ENCODE peak calls at places on chromosomes 6 and 20, in ten cellular contexts. X is fibroblast of pulmonary artery; P is kidney; Y is A549; A is fibroblast of lung; U is neural progenitor cell; G is fibroblast of villous mesenchyme; F is tibial nerve; M is GM12865; S is CD8-positive, alpha-beta T cell. V is an unnamed sample.

GRCh38 chr20:49951160-49951559 is 15.0 kb downstream of the RNF114 start:
- DNase-seq in X (peak), P (no peak), Y (no peak), A (peak), U (no peak), G (peak), F (no peak), M (no peak), S (no peak), V (no peak)

GRCh38 chr6:35425284-35425683 is 26.9 kb upstream of the FANCE start:
- DNase-seq in X (peak), P (no peak), Y (no peak), A (peak), U (peak), G (peak), F (no peak), M (no peak), S (no peak), V (no peak)

GRCh38 chr20:18524646-18525045 is 16.9 kb downstream of the SEC23B start:
- DNase-seq in X (peak), P (no peak), Y (peak), A (peak), U (no peak), G (peak), F (no peak), M (no peak), S (no peak), V (no peak)

GRCh38 chr6:47512872-47513271 is 35.3 kb downstream of the CD2AP start:
- DNase-seq in X (peak), P (no peak), Y (peak), A (no peak), U (no peak), G (no peak), F (no peak), M (no peak), S (no peak), V (no peak)

GRCh38 chr6:119390276-119390793 is 40.8 kb upstream of the MAN1A1 start:
- DNase-seq in X (peak), P (no peak), Y (no peak), A (peak), U (no peak), G (no peak), F (no peak), M (no peak), S (no peak), V (no peak)

GRCh38 chr20:33554914-33555420 is 65.1 kb downstream of the CBFA2T2 start:
- DNase-seq in X (peak), P (no peak), Y (peak), A (peak), U (peak), G (peak), F (no peak), M (peak), S (peak), V (no peak)

GRCh38 chr6:4350571-4351505 is 215.5 kb upstream of the ECI2 start:
- DNase-seq in X (peak), P (no peak), Y (no peak), A (peak), U (no peak), G (peak), F (no peak), M (no peak), S (no peak), V (no peak)

GRCh38 chr6:74166849-74167248 is 470.8 kb downstream of the CD109 start:
- DNase-seq in X (no peak), P (no peak), Y (no peak), A (peak), U (no peak), G (peak), F (no peak), M (no peak), S (no peak), V (no peak)

GRCh38 chr6:120671519-120671918 is 662.8 kb downstream of the TBC1D32 start:
- DNase-seq in X (no peak), P (no peak), Y (peak), A (no peak), U (peak), G (no peak), F (no peak), M (no peak), S (no peak), V (no peak)

GRCh38 chr6:110999634-111000270 is 17.9 kb downstream of the RPF2 start:
- DNase-seq in X (peak), P (no peak), Y (peak), A (peak), U (peak), G (peak), F (no peak), M (peak), S (no peak), V (no peak)

GRCh38 chr20:10414982-10415650 is 18.9 kb downstream of the MKKS start:
- DNase-seq in X (peak), P (no peak), Y (peak), A (peak), U (peak), G (peak), F (no peak), M (no peak), S (no peak), V (no peak)

GRCh38 chr6:146312606-146313005 is 231.0 kb upstream of the RAB32 start:
- DNase-seq in X (no peak), P (no peak), Y (no peak), A (no peak), U (no peak), G (no peak), F (no peak), M (no peak), S (no peak), V (no peak)

GRCh38 chr6:25186919-25187318 is 92.3 kb upstream of the CARMIL1 start:
- DNase-seq in X (no peak), P (no peak), Y (no peak), A (no peak), U (no peak), G (no peak), F (no peak), M (peak), S (no peak), V (no peak)

GRCh38 chr6:31737315-31738047 is 1.2 kb upstream of the CLIC1 start:
- DNase-seq in X (peak), P (peak), Y (peak), A (no peak), U (peak), G (no peak), F (no peak), M (peak), S (no peak), V (no peak)

GRCh38 chr6:153511896-153512496 is 380.9 kb upstream of the RGS17 start:
- DNase-seq in X (peak), P (no peak), Y (peak), A (peak), U (peak), G (peak), F (no peak), M (peak), S (no peak), V (no peak)

GRCh38 chr20:46348972-46349741 is 40.9 kb upstream of the CDH22 start:
- DNase-seq in X (peak), P (peak), Y (peak), A (no peak), U (peak), G (peak), F (peak), M (peak), S (peak), V (no peak)

GRCh38 chr6:27867051-27867940 is 44.9 kb downstream of the OR2B2 start:
- DNase-seq in X (peak), P (peak), Y (peak), A (peak), U (peak), G (peak), F (no peak), M (peak), S (peak), V (peak)

GRCh38 chr20:36658300-36658699 is 12.3 kb upstream of the SLA2 start:
- DNase-seq in X (no peak), P (no peak), Y (no peak), A (no peak), U (no peak), G (no peak), F (no peak), M (no peak), S (no peak), V (no peak)

GRCh38 chr6:28478518-28478917 is 35.2 kb upstream of the ZSCAN23 start:
- DNase-seq in X (no peak), P (no peak), Y (no peak), A (no peak), U (no peak), G (no peak), F (no peak), M (peak), S (no peak), V (no peak)

GRCh38 chr6:7282097-7282906 is 30.7 kb downstream of the SSR1 start:
- DNase-seq in X (no peak), P (no peak), Y (no peak), A (no peak), U (no peak), G (no peak), F (no peak), M (peak), S (no peak), V (no peak)

GRCh38 chr6:147060636-147061035 is 143.6 kb upstream of the STXBP5 start:
- DNase-seq in X (no peak), P (no peak), Y (no peak), A (no peak), U (no peak), G (no peak), F (no peak), M (no peak), S (no peak), V (no peak)

GRCh38 chr6:108730556-108731228 is 117.5 kb upstream of the ARMC2 start:
- DNase-seq in X (no peak), P (no peak), Y (no peak), A (no peak), U (peak), G (no peak), F (no peak), M (no peak), S (no peak), V (no peak)

GRCh38 chr20:38222923-38223742 is 37.4 kb downstream of the KIAA1755 start:
- DNase-seq in X (no peak), P (peak), Y (no peak), A (no peak), U (no peak), G (no peak), F (no peak), M (no peak), S (no peak), V (no peak)
- TF ChIP-seq CTCF in X (no peak), P (no peak), Y (no peak), A (no peak), U (no peak), G (no peak), F (no peak), M (no peak), S (no peak), V (peak)

DNA sequence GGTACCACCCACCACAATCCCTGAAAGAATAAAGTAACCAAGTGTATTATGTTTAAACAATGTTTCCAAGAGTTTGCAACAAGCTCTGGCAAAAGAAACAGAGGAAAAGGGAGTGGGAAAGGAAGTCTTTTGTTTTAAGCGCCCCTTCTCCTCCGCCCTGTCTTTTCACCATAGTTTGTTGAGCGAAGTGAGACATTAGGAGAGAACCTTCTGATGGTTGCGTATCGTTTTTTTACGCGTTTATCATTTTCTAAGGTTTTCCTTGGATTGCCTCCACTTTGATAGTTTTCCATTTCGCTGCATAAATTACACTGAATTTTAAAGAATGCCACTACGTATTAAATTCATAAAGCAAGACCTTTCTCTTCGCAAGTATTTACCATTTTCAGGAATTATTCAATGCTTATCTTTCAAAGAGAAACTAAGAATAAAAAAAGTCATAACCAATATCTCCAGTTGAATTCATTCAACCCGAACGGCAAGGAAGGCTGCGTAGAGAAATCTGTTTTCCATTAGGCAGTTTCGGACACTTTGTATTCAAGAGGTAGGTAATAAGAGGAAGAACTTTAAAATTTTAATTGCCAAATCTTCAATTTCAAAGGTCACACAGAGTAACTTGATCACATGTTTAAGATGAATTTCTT is 926 bp upstream of the EPHA7 start:
- DNase-seq in X (no peak), P (no peak), Y (no peak), A (no peak), U (peak), G (no peak), F (no peak), M (no peak), S (no peak), V (no peak)
- TF ChIP-seq CTCF in X (no peak), P (no peak), Y (no peak), A (no peak), U (no peak), G (no peak), F (no peak), M (no peak), S (no peak), V (no peak)

DNA sequence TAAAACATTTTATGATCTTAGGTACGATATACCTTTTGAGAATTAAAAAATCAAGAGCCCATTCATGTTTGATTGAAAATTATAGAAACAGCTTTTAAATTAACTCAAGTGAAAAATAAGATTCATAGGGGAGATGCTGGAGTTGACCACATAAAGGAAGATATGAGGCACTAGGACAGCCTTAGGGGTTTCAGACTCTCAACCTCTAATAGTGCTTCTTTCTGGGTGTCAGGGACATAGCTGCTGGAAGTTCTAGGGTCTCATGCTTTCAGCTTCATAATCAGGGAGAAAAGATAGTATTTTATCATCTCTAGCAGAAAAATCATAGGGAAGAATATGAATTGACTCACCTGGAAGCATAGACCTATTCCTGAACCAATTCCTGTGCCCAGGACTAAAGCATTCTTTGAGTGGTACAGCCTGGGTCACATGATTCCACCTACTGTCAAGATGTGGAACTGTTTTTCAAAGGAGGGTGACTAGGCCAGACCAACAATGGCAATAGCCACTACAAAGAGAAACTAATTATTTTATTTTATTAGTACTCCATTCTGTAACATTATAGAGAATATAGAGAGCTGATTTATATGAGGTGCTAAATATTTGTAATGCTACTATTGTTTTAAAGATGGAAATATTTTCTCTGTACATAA is 27.8 kb upstream of the CENPW start:
- DNase-seq in X (peak), P (no peak), Y (peak), A (peak), U (peak), G (peak), F (no peak), M (peak), S (no peak), V (no peak)
- TF ChIP-seq CTCF in X (peak), P (no peak), Y (no peak), A (no peak), U (peak), G (peak), F (no peak), M (peak), S (no peak), V (peak)

GRCh38 chr6:72040106-72040505 is 153.8 kb downstream of the RIMS1 start:
- DNase-seq in X (no peak), P (no peak), Y (no peak), A (no peak), U (no peak), G (peak), F (no peak), M (no peak), S (no peak), V (no peak)
- TF ChIP-seq CTCF in X (no peak), P (no peak), Y (no peak), A (no peak), U (no peak), G (no peak), F (no peak), M (no peak), S (no peak), V (no peak)

DNA sequence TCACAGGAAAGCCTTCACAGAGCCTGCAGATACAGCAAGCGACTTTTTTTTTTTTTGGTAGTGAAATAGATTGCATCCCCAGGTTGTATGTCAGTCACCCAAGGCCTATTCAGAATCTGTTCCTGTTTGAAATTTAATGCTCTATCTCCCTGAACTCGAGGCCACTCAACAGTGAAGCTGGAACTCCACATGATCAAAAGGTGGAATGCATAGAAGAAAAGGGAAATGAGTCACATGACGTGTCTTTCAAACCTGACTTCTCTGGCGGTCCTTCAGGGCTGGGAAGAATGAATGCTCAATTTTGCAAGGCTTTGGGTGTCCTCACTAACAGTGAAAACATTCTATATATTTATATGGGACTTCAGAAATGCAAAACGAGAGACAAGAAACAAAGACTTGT is 88.4 kb upstream of the B3GAT2 start:
- DNase-seq in X (no peak), P (no peak), Y (no peak), A (no peak), U (no peak), G (no peak), F (no peak), M (no peak), S (no peak), V (no peak)
- TF ChIP-seq CTCF in X (no peak), P (no peak), Y (no peak), A (no peak), U (no peak), G (no peak), F (no peak), M (no peak), S (no peak), V (no peak)

GRCh38 chr6:39029156-39030011 is 19.2 kb upstream of the GLP1R start:
- DNase-seq in X (peak), P (no peak), Y (peak), A (no peak), U (peak), G (no peak), F (no peak), M (peak), S (no peak), V (no peak)
- TF ChIP-seq CTCF in X (peak), P (peak), Y (peak), A (peak), U (peak), G (peak), F (no peak), M (peak), S (peak), V (peak)

DNA sequence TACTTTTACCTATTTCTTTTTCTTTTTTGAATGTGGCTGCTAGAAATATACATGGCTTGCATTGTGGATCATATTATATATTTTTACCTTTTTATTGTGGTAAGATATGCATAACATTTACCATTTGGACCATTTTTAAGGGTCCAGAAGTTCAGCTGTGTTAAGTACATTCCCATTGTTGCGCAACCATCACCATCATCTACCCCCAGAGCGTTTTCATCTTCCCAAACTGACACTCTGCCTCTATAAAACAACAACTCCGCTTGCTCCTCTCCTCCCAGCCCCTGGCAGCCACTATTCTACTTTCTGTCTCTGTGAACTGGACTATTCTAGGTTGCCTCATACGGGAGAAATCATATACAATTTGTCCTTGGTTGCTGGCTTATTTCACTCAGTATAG is 28.2 kb upstream of the CCN5 start:
- DNase-seq in X (no peak), P (no peak), Y (no peak), A (no peak), U (no peak), G (no peak), F (no peak), M (no peak), S (no peak), V (no peak)
- TF ChIP-seq CTCF in X (no peak), P (no peak), Y (no peak), A (no peak), U (no peak), G (no peak), F (no peak), M (no peak), S (no peak), V (no peak)

V was measured in type B pancreatic cell.